ENCODE peak calls at places on chromosomes 5 and 9, in eight cellular contexts. R is NCI-H1048, X is psoas muscle, E is EH, H is lung microvascular endothelial cell, C is GM23248, J is cardiac fibroblast, K is NCI-H2029 treated with DMSO at 0.1 percent for 48 hours. M is an unnamed sample.

GRCh38 chr5:67516959-67517358 is 320.4 kb upstream of the CD180 start:
- DNase-seq in R (no peak), X (no peak), E (peak), H (no peak), C (peak), J (peak), K (no peak), M (no peak)

GRCh38 chr9:4334439-4334838 is 34.6 kb upstream of the GLIS3 start:
- DNase-seq in R (no peak), X (peak), E (no peak), H (peak), C (peak), J (peak), K (peak), M (peak)

GRCh38 chr5:37553720-37554402 is 174.7 kb downstream of the WDR70 start:
- DNase-seq in R (no peak), X (no peak), E (peak), H (peak), C (peak), J (peak), K (no peak), M (no peak)

GRCh38 chr9:85178486-85178885 is 509.0 kb downstream of the NTRK2 start:
- DNase-seq in R (no peak), X (no peak), E (no peak), H (no peak), C (no peak), J (no peak), K (peak), M (peak)

GRCh38 chr9:77132991-77133390 is 44.3 kb upstream of the VPS13A start:
- DNase-seq in R (no peak), X (no peak), E (peak), H (no peak), C (peak), J (peak), K (no peak), M (no peak)

GRCh38 chr9:36276840-36277239 is 18.6 kb upstream of the GNE start:
- DNase-seq in R (no peak), X (no peak), E (peak), H (peak), C (peak), J (peak), K (no peak), M (no peak)

GRCh38 chr5:115594343-115595047 is 7.8 kb downstream of the TICAM2 start:
- DNase-seq in R (no peak), X (no peak), E (peak), H (peak), C (peak), J (peak), K (no peak), M (no peak)

GRCh38 chr9:93134018-93134739 is at the start of gene NINJ1:
- DNase-seq in R (no peak), X (peak), E (peak), H (peak), C (peak), J (peak), K (no peak), M (no peak)

GRCh38 chr5:12624776-12625560 is 720.7 kb upstream of the CTNND2 start:
- DNase-seq in R (no peak), X (no peak), E (no peak), H (no peak), C (no peak), J (no peak), K (no peak), M (no peak)

GRCh38 chr5:42037379-42037932 is 112.4 kb downstream of the FBXO4 start:
- DNase-seq in R (no peak), X (no peak), E (no peak), H (no peak), C (no peak), J (no peak), K (no peak), M (no peak)

GRCh38 chr9:20524776-20525175 is 97.5 kb downstream of the MLLT3 start:
- DNase-seq in R (no peak), X (no peak), E (no peak), H (no peak), C (peak), J (peak), K (no peak), M (no peak)

GRCh38 chr5:94010814-94011213 is 269.4 kb upstream of the POU5F2 start:
- DNase-seq in R (no peak), X (no peak), E (no peak), H (no peak), C (peak), J (peak), K (no peak), M (no peak)

GRCh38 chr9:101711330-101711941 is 27.0 kb downstream of the GRIN3A start:
- DNase-seq in R (no peak), X (no peak), E (peak), H (peak), C (peak), J (peak), K (no peak), M (no peak)

GRCh38 chr9:125759812-125760134 is 12.6 kb downstream of the PBX3 start:
- DNase-seq in R (no peak), X (no peak), E (peak), H (no peak), C (peak), J (peak), K (no peak), M (no peak)

GRCh38 chr9:127194881-127195713 is 69.5 kb upstream of the GARNL3 start:
- DNase-seq in R (no peak), X (peak), E (peak), H (peak), C (peak), J (no peak), K (no peak), M (no peak)

GRCh38 chr5:96388186-96388585 is 44.9 kb downstream of the PCSK1 start:
- DNase-seq in R (no peak), X (no peak), E (peak), H (no peak), C (peak), J (peak), K (no peak), M (no peak)

GRCh38 chr5:169914766-169915165 is 65.5 kb downstream of the INSYN2B start:
- DNase-seq in R (no peak), X (peak), E (peak), H (peak), C (peak), J (peak), K (no peak), M (no peak)

GRCh38 chr9:3179716-3180115 is 335.8 kb upstream of the PUM3 start:
- DNase-seq in R (no peak), X (no peak), E (no peak), H (no peak), C (peak), J (peak), K (no peak), M (no peak)

GRCh38 chr5:58358436-58358835 is 101.5 kb downstream of the PLK2 start:
- DNase-seq in R (no peak), X (no peak), E (no peak), H (no peak), C (no peak), J (no peak), K (no peak), M (no peak)

GRCh38 chr5:41776435-41776834 is 93.8 kb downstream of the OXCT1 start:
- DNase-seq in R (no peak), X (no peak), E (no peak), H (no peak), C (no peak), J (peak), K (no peak), M (no peak)

GRCh38 chr5:43658499-43658898 is 55.5 kb downstream of the NNT start:
- DNase-seq in R (no peak), X (no peak), E (peak), H (no peak), C (peak), J (peak), K (no peak), M (no peak)

GRCh38 chr5:59845733-59846132 is 47.8 kb downstream of the PDE4D start:
- DNase-seq in R (no peak), X (no peak), E (peak), H (no peak), C (peak), J (peak), K (no peak), M (no peak)

GRCh38 chr5:17378346-17378984 is 119.6 kb upstream of the TAF11L2 start:
- DNase-seq in R (no peak), X (no peak), E (peak), H (no peak), C (peak), J (peak), K (no peak), M (no peak)

GRCh38 chr9:129619787-129620668 is 873 bp downstream of the C9orf50 start:
- DNase-seq in R (no peak), X (no peak), E (peak), H (no peak), C (peak), J (no peak), K (no peak), M (no peak)

GRCh38 chr9:134059661-134060395 is 8.0 kb downstream of the BRD3 start:
- DNase-seq in R (no peak), X (no peak), E (no peak), H (no peak), C (no peak), J (no peak), K (no peak), M (no peak)

GRCh38 chr9:87267701-87268100 is 230.0 kb upstream of the DAPK1 start:
- DNase-seq in R (no peak), X (peak), E (peak), H (no peak), C (peak), J (no peak), K (no peak), M (no peak)

GRCh38 chr5:179258001-179258921 is 87.0 kb downstream of the ADAMTS2 start:
- DNase-seq in R (no peak), X (peak), E (peak), H (no peak), C (no peak), J (no peak), K (no peak), M (no peak)

GRCh38 chr5:124736111-124736813 is 10.2 kb downstream of the ZNF608 start:
- DNase-seq in R (no peak), X (no peak), E (peak), H (no peak), C (peak), J (peak), K (no peak), M (no peak)

GRCh38 chr5:140075371-140075770 is 32.3 kb upstream of the NRG2 start:
- DNase-seq in R (no peak), X (no peak), E (peak), H (peak), C (peak), J (peak), K (peak), M (no peak)

GRCh38 chr9:71791875-71792274 is 23.6 kb upstream of the CEMIP2 start:
- DNase-seq in R (no peak), X (no peak), E (peak), H (no peak), C (no peak), J (no peak), K (no peak), M (no peak)

GRCh38 chr5:73446631-73447233 is 1.8 kb downstream of the FOXD1 start:
- DNase-seq in R (no peak), X (no peak), E (peak), H (no peak), C (peak), J (peak), K (no peak), M (no peak)

M was measured in DMS153.